ENCODE peak calls at places on chromosome 1, in ten cellular contexts. S is hypothalamus, H is NCI-H460, G is WTC11, R is GM04504, B is mammary epithelial cell, O is frontal cortex, Y is midbrain, L is BJ, P is PC-3. D is an unnamed sample.
A peak's percentile ranks its signal among the peaks of the same experiment; 100 is the strongest.

GRCh38 chr1:210841926-210842625 is 291.9 kb downstream of the KCNH1 start:
- DNase-seq in O (no peak), S (no peak), P (no peak), R (no peak), G (no peak), B (no peak), L (no peak), Y (no peak), H (no peak), D (no peak)

GRCh38 chr1:88973520-88974137 is 18.8 kb downstream of the KYAT3 start:
- DNase-seq in Y (peak; percentile 22), H (no peak), B (peak; percentile 29), G (no peak), O (no peak), P (peak; percentile 71), L (no peak), R (no peak), S (no peak), D (no peak)

GRCh38 chr1:58799650-58800049 is 15.8 kb upstream of the JUN start:
- DNase-seq in S (no peak), O (no peak), R (no peak), L (no peak), H (no peak), B (no peak), Y (no peak), G (no peak), P (no peak), D (no peak)

GRCh38 chr1:10721381-10722321 is 74.8 kb downstream of the CASZ1 start:
- DNase-seq in Y (no peak), L (no peak), B (no peak), S (no peak), R (no peak), H (no peak), P (no peak), O (no peak), G (peak; percentile 61), D (no peak)

GRCh38 chr1:217040696-217041095 is 317.5 kb upstream of the ESRRG start:
- DNase-seq in O (no peak), L (no peak), G (no peak), H (no peak), B (no peak), S (no peak), Y (no peak), P (no peak), R (no peak), D (no peak)

GRCh38 chr1:1264026-1264425 is 9.6 kb downstream of the UBE2J2 start:
- DNase-seq in H (no peak), O (no peak), P (no peak), R (no peak), Y (no peak), S (no peak), L (no peak), B (no peak), G (no peak), D (no peak)

GRCh38 chr1:89519779-89520358 is 4.8 kb upstream of the LRRC8B start:
- DNase-seq in P (peak; percentile 66), G (no peak), S (no peak), Y (peak; percentile 21), L (no peak), O (no peak), H (no peak), B (peak; percentile 22), R (no peak), D (peak; percentile 50)

GRCh38 chr1:50425376-50426107 is 2.3 kb upstream of the DMRTA2 start:
- DNase-seq in Y (no peak), R (no peak), P (no peak), L (no peak), G (peak; percentile 45), S (no peak), O (peak; percentile 28), H (no peak), B (no peak), D (peak; percentile 38)

GRCh38 chr1:22208265-22208972 is 65.5 kb upstream of the WNT4 start:
- DNase-seq in R (no peak), L (no peak), S (no peak), B (no peak), P (peak; percentile 30), G (no peak), Y (no peak), H (no peak), O (no peak), D (no peak)

GRCh38 chr1:110384581-110385321 is 6.1 kb downstream of the SLC16A4 start:
- DNase-seq in R (no peak), L (no peak), Y (no peak), H (peak; percentile 41), S (no peak), G (no peak), P (no peak), O (no peak), B (no peak), D (no peak)

D was measured in RWPE1.